ENCODE peak calls at places on chromosomes 6 and 20, in five cellular contexts. O is GM23338, E is mammary epithelial cell, S is PC-3, W is PC-9. D is an unnamed sample.

GRCh38 chr6:75204222-75204958 is 1.5 kb downstream of the COL12A1 start:
- DNase-seq in O (peak; percentile 92), E (peak; percentile 83), S (peak; percentile 86), W (peak; percentile 74), D (peak; percentile 97)

GRCh38 chr6:132505158-132505557 is 7.8 kb downstream of the STX7 start:
- DNase-seq in O (no peak), E (no peak), S (no peak), W (no peak), D (no peak)

GRCh38 chr6:13331516-13332348 is 3.4 kb upstream of the TBC1D7 start:
- DNase-seq in O (peak; percentile 44), E (peak; percentile 42), S (peak; percentile 73), W (no peak), D (peak; percentile 56)

GRCh38 chr20:48153523-48153922 is 368.2 kb upstream of the SULF2 start:
- DNase-seq in O (peak; percentile 17), E (peak; percentile 37), S (peak; percentile 19), W (no peak), D (peak; percentile 59)

GRCh38 chr20:35506872-35507638 is 22.4 kb downstream of the C20orf173 start:
- DNase-seq in O (no peak), E (peak; percentile 16), S (peak; percentile 52), W (peak; percentile 9), D (peak; percentile 44)

GRCh38 chr20:7151666-7152065 is 384.2 kb downstream of the BMP2 start:
- DNase-seq in O (no peak), E (peak; percentile 70), S (no peak), W (no peak), D (peak; percentile 13)

GRCh38 chr20:137668-138131 is 4.7 kb upstream of the DEFB126 start:
- DNase-seq in O (peak; percentile 64), E (no peak), S (peak; percentile 32), W (no peak), D (no peak)

GRCh38 chr6:16694789-16695188 is 66.5 kb downstream of the ATXN1 start:
- DNase-seq in O (no peak), E (no peak), S (no peak), W (no peak), D (no peak)

GRCh38 chr6:108452725-108453195 is 108.0 kb upstream of the FOXO3 start:
- DNase-seq in O (peak; percentile 71), E (no peak), S (no peak), W (no peak), D (no peak)

GRCh38 chr6:30508890-30509736 is 19.8 kb downstream of the HLA-E start:
- DNase-seq in O (no peak), E (no peak), S (peak; percentile 25), W (no peak), D (no peak)

GRCh38 chr20:13799974-13800373 is 15.1 kb downstream of the NDUFAF5 start:
- DNase-seq in O (no peak), E (no peak), S (no peak), W (no peak), D (no peak)

GRCh38 chr6:15544321-15544900 is 118.4 kb downstream of the DTNBP1 start:
- DNase-seq in O (no peak), E (no peak), S (no peak), W (no peak), D (peak; percentile 82)

GRCh38 chr6:75266716-75267291 is 17.8 kb downstream of the TMEM30A start:
- DNase-seq in O (peak; percentile 71), E (peak; percentile 50), S (peak; percentile 67), W (no peak), D (peak; percentile 80)

GRCh38 chr6:56838016-56838555 is 116.8 kb upstream of the BEND6 start:
- DNase-seq in O (no peak), E (no peak), S (no peak), W (no peak), D (no peak)

GRCh38 chr20:36499723-36500501 is 41.4 kb upstream of the MYL9 start:
- DNase-seq in O (no peak), E (no peak), S (no peak), W (no peak), D (no peak)

GRCh38 chr6:136471922-136472321 is 78.3 kb downstream of the MAP7 start:
- DNase-seq in O (no peak), E (no peak), S (no peak), W (no peak), D (no peak)

GRCh38 chr20:40317156-40317790 is 371.8 kb downstream of the MAFB start:
- DNase-seq in O (no peak), E (no peak), S (no peak), W (no peak), D (no peak)

GRCh38 chr20:3749689-3750639 is 17.5 kb downstream of the HSPA12B start:
- DNase-seq in O (peak; percentile 87), E (peak; percentile 23), S (no peak), W (peak; percentile 54), D (no peak)

GRCh38 chr6:81144346-81144745 is 608.1 kb downstream of the TENT5A start:
- DNase-seq in O (no peak), E (no peak), S (no peak), W (no peak), D (peak; percentile 86)

GRCh38 chr6:11311970-11312369 is 79.5 kb upstream of the NEDD9 start:
- DNase-seq in O (no peak), E (no peak), S (no peak), W (no peak), D (no peak)

GRCh38 chr6:106757267-106757666 is 127.9 kb downstream of the QRSL1 start:
- DNase-seq in O (no peak), E (no peak), S (peak; percentile 40), W (no peak), D (no peak)

GRCh38 chr6:150813993-150814359 is 51.5 kb upstream of the MTHFD1L start:
- DNase-seq in O (no peak), E (peak; percentile 90), S (peak; percentile 87), W (peak; percentile 42), D (peak; percentile 68)

GRCh38 chr6:136607932-136608772 is 57.9 kb upstream of the MAP7 start:
- DNase-seq in O (peak; percentile 90), E (peak; percentile 76), S (peak; percentile 76), W (peak; percentile 62), D (peak; percentile 64)

GRCh38 chr20:41889125-41889870 is 271.1 kb upstream of the CHD6 start:
- DNase-seq in O (peak; percentile 4), E (no peak), S (peak; percentile 29), W (no peak), D (no peak)

GRCh38 chr6:38715016-38715809 is at the start of gene DNAH8:
- DNase-seq in O (peak; percentile 58), E (no peak), S (no peak), W (no peak), D (no peak)
- TF ChIP-seq EZH2 in O (peak; percentile 13), E (no peak), S (no peak), W (no peak), D (peak; percentile 50)

GRCh38 chr6:4853782-4854511 is 77.7 kb downstream of the CDYL start:
- DNase-seq in O (no peak), E (peak; percentile 52), S (peak; percentile 58), W (peak; percentile 17), D (no peak)
- TF ChIP-seq EZH2 in O (no peak), E (no peak), S (no peak), W (no peak), D (no peak)

DNA sequence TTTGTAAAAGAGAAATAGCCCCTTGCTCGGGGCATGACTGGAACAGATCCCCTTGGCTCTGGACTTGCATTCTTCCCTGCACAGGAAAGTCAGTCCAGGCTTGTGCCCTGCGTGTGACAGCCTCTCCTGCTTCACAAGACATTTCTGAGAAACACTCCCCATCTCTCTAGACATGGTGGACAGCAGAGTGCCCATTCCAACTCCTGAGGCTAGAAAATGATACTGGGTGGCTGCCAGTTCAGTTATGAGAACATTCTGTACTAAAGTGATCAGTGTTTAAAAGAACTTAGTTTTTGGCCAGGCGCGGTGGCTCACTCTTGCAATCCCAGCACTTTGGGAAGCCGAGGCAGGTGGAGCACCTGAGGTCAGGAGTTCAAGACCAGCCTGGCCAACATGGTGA is 41.3 kb downstream of the TGM3 start:
- DNase-seq in O (no peak), E (no peak), S (no peak), W (no peak), D (no peak)
- TF ChIP-seq EZH2 in O (no peak), E (no peak), S (no peak), W (no peak), D (no peak)

DNA sequence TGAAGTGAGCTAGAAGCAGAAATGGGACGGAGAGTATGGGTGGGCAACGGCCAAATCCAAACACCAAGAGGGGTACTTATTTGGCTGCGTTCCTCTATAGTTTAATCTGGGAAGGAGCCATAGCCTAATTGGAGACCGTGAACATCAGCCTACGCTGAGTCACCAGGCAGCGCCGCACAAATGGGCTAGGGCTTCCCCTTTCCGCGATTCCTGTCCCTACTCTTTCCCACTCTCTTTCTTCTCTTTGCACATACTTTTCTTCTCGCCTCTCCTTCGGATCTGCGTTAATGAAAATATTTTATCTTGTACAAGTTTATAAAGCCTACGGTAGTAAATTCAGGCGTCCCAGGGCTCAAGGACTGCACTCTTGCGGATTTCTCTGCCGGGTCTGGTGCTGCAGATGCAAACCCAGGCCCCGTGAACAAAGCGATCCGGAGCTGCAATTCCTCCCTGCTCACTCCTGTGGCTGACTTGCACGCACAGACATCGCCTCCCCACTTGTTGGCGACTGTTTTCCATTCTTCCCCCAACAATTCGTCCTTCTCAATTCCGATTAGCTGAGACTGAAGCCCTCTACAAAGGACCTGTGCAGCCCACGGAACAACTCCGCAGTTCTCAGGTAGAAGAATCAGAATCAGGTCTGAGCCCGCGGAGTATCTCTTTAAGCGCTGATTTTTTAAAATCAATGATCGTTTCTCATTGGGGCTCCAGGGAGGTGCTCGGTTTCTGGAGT is 4.2 kb upstream of the TBX18 start:
- DNase-seq in O (peak; percentile 67), E (peak; percentile 39), S (no peak), W (no peak), D (no peak)
- TF ChIP-seq EZH2 in O (peak; percentile 89), E (peak; percentile 69), S (no peak), W (no peak), D (no peak)

DNA sequence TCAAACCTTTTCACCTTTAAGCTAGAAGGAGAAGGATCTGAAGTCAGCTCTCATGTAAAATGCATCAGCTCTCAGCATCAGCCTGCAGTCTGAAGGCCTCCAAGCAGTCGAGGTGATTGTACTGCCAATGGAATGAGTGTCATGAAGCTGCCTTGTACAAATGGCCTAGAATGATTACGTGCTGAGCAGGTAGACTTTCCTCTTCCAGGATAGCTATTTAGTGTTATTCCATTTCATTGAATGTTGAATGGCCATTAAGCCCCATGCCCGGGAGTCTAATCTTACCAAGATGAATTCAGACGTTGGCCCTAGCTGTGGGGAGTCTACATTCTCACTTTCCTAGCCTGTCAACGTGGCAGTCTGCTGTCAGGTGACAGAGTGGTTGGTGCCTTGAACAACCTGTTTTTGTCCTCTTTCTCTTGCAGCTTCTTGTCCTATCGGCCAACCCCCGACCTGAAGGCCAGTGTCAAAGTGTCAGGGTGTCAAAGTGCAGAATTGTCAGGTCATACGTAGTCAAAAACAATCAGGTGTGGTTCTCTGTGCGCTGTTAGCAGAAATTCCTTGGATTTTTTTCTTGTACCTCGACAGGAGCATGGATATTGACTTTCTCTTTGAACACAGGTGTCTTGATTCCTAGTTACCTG is 95.2 kb upstream of the TIAM2 start:
- DNase-seq in O (no peak), E (no peak), S (no peak), W (no peak), D (no peak)
- TF ChIP-seq EZH2 in O (no peak), E (no peak), S (no peak), W (no peak), D (no peak)

GRCh38 chr20:61253264-61253639 is 1.2 kb downstream of the CDH4 start:
- DNase-seq in O (peak; percentile 69), E (no peak), S (no peak), W (no peak), D (peak; percentile 51)
- TF ChIP-seq EZH2 in O (no peak), E (no peak), S (no peak), W (no peak), D (no peak)